ENCODE peak calls at places on chromosomes 1 and 21, in five cellular contexts. One of them, this sample, is unnamed.

GRCh38 chr1:44361478-44361877 is 6.4 kb upstream of the ERI3 start:
- DNase-seq in RKO: no peak
- DNase-seq in small intestine: peak
- DNase-seq in A549: peak
- DNase-seq in IMR-90: no peak
- DNase-seq in this sample: peak

GRCh38 chr1:178501705-178502329 is 5.1 kb upstream of the CLEC20A start:
- DNase-seq in RKO: peak
- DNase-seq in small intestine: peak
- DNase-seq in A549: peak
- DNase-seq in IMR-90: peak
- DNase-seq in this sample: peak

GRCh38 chr1:196407358-196408041 is 200.7 kb downstream of the KCNT2 start:
- DNase-seq in RKO: no peak
- DNase-seq in small intestine: no peak
- DNase-seq in A549: peak
- DNase-seq in IMR-90: peak
- DNase-seq in this sample: no peak

GRCh38 chr1:22556391-22557104 is 6.7 kb upstream of the EPHA8 start:
- DNase-seq in RKO: no peak
- DNase-seq in small intestine: peak
- DNase-seq in A549: no peak
- DNase-seq in IMR-90: no peak
- DNase-seq in this sample: no peak

GRCh38 chr1:85259118-85259865 is at the start of gene C1orf52:
- DNase-seq in RKO: peak
- DNase-seq in small intestine: peak
- DNase-seq in A549: peak
- DNase-seq in IMR-90: peak
- DNase-seq in this sample: peak

GRCh38 chr21:45763074-45763473 is 119.5 kb downstream of the PCBP3 start:
- DNase-seq in RKO: no peak
- DNase-seq in small intestine: no peak
- DNase-seq in A549: no peak
- DNase-seq in IMR-90: no peak
- DNase-seq in this sample: no peak

GRCh38 chr1:47333578-47333921 is at the start of gene CMPK1:
- DNase-seq in RKO: peak
- DNase-seq in small intestine: peak
- DNase-seq in A549: peak
- DNase-seq in IMR-90: peak
- DNase-seq in this sample: peak

GRCh38 chr1:8871539-8871935 is 6.9 kb downstream of the ENO1 start:
- DNase-seq in RKO: no peak
- DNase-seq in small intestine: peak
- DNase-seq in A549: peak
- DNase-seq in IMR-90: no peak
- DNase-seq in this sample: peak

GRCh38 chr1:47827032-47827585 is 170.1 kb downstream of the TRABD2B start:
- DNase-seq in RKO: no peak
- DNase-seq in small intestine: no peak
- DNase-seq in A549: no peak
- DNase-seq in IMR-90: no peak
- DNase-seq in this sample: no peak

GRCh38 chr1:92326681-92327080 is 27.8 kb downstream of the RPAP2 start:
- DNase-seq in RKO: no peak
- DNase-seq in small intestine: peak
- DNase-seq in A549: no peak
- DNase-seq in IMR-90: no peak
- DNase-seq in this sample: no peak

GRCh38 chr1:167563579-167564246 is 10.2 kb upstream of the CREG1 start:
- DNase-seq in RKO: peak
- DNase-seq in small intestine: no peak
- DNase-seq in A549: no peak
- DNase-seq in IMR-90: no peak
- DNase-seq in this sample: peak

GRCh38 chr1:65882091-65882490 is 89.4 kb downstream of the PDE4B start:
- DNase-seq in RKO: no peak
- DNase-seq in small intestine: no peak
- DNase-seq in A549: no peak
- DNase-seq in IMR-90: peak
- DNase-seq in this sample: no peak

GRCh38 chr1:107622540-107622939 is 342.4 kb downstream of the VAV3 start:
- DNase-seq in RKO: no peak
- DNase-seq in small intestine: no peak
- DNase-seq in A549: no peak
- DNase-seq in IMR-90: no peak
- DNase-seq in this sample: no peak

GRCh38 chr1:36160949-36161485 is 5.1 kb downstream of the MAP7D1 start:
- DNase-seq in RKO: peak
- DNase-seq in small intestine: no peak
- DNase-seq in A549: peak
- DNase-seq in IMR-90: peak
- DNase-seq in this sample: no peak

GRCh38 chr1:165632152-165632469 is 1.1 kb downstream of the MGST3 start:
- DNase-seq in RKO: peak
- DNase-seq in small intestine: peak
- DNase-seq in A549: no peak
- DNase-seq in IMR-90: no peak
- DNase-seq in this sample: no peak

GRCh38 chr1:210695041-210695440 is 366.3 kb downstream of the HHAT start:
- DNase-seq in RKO: no peak
- DNase-seq in small intestine: no peak
- DNase-seq in A549: no peak
- DNase-seq in IMR-90: peak
- DNase-seq in this sample: peak

GRCh38 chr1:5164155-5164554 is 509.7 kb downstream of the AJAP1 start:
- DNase-seq in RKO: peak
- DNase-seq in small intestine: no peak
- DNase-seq in A549: no peak
- DNase-seq in IMR-90: no peak
- DNase-seq in this sample: no peak

GRCh38 chr1:59072017-59072947 is 224.6 kb upstream of the FGGY start:
- DNase-seq in RKO: no peak
- DNase-seq in small intestine: no peak
- DNase-seq in A549: no peak
- DNase-seq in IMR-90: peak
- DNase-seq in this sample: peak

GRCh38 chr1:29249170-29249691 is 12.9 kb downstream of the PTPRU start:
- DNase-seq in RKO: no peak
- DNase-seq in small intestine: no peak
- DNase-seq in A549: no peak
- DNase-seq in IMR-90: peak
- DNase-seq in this sample: no peak

GRCh38 chr1:62229932-62230331 is 35.3 kb downstream of the L1TD1 start:
- DNase-seq in RKO: no peak
- DNase-seq in small intestine: no peak
- DNase-seq in A549: no peak
- DNase-seq in IMR-90: no peak
- DNase-seq in this sample: no peak

GRCh38 chr1:217525773-217526490 is 105.0 kb downstream of the GPATCH2 start:
- DNase-seq in RKO: no peak
- DNase-seq in small intestine: no peak
- DNase-seq in A549: no peak
- DNase-seq in IMR-90: peak
- DNase-seq in this sample: no peak

GRCh38 chr1:165799387-165799786 is 28.0 kb upstream of the UCK2 start:
- DNase-seq in RKO: no peak
- DNase-seq in small intestine: no peak
- DNase-seq in A549: no peak
- DNase-seq in IMR-90: no peak
- DNase-seq in this sample: no peak

GRCh38 chr1:205709059-205709398 is 28.7 kb upstream of the SLC45A3 start:
- DNase-seq in RKO: no peak
- DNase-seq in small intestine: no peak
- DNase-seq in A549: no peak
- DNase-seq in IMR-90: peak
- DNase-seq in this sample: no peak

GRCh38 chr1:210677533-210677932 is 348.8 kb downstream of the HHAT start:
- DNase-seq in RKO: no peak
- DNase-seq in small intestine: no peak
- DNase-seq in A549: no peak
- DNase-seq in IMR-90: no peak
- DNase-seq in this sample: no peak

GRCh38 chr1:18927654-18928272 is 25.4 kb upstream of the ALDH4A1 start:
- DNase-seq in RKO: no peak
- DNase-seq in small intestine: peak
- DNase-seq in A549: no peak
- DNase-seq in IMR-90: peak
- DNase-seq in this sample: no peak

GRCh38 chr1:24009406-24009805 is 29.3 kb upstream of the SRSF10 start:
- DNase-seq in RKO: peak
- DNase-seq in small intestine: no peak
- DNase-seq in A549: no peak
- DNase-seq in IMR-90: peak
- DNase-seq in this sample: no peak